ENCODE peak calls at places on chromosomes 2 and 18, in ten cellular contexts. G is NCI-H2081 treated with DMSO at 0.1 percent for 48 hours; B is endothelial cell; K is stimulated activated CD4-positive, alpha-beta T cell treated with anti-CD3 and anti-CD28 coated beads, TNF-alpha, amount 100 ng/mL, for 1 hour; L is AG10803; A is activated CD4-positive, alpha-beta T cell treated with anti-CD3 and anti-CD28 coated beads for 36 hours; E is T-helper 1 cell; C is EH; P is foreskin fibroblast; Z is nucleus accumbens. W is an unnamed sample.

GRCh38 chr18:24923138-24923537 is 428.8 kb downstream of the ZNF521 start:
- DNase-seq in E (no peak), P (no peak), B (no peak), G (no peak), L (no peak), C (no peak), A (no peak), Z (no peak), K (no peak), W (no peak)

GRCh38 chr2:37569986-37570688 is 101.3 kb downstream of the CDC42EP3 start:
- DNase-seq in L (peak; percentile 52), B (no peak), C (peak; percentile 75), P (peak; percentile 62), A (no peak), E (no peak), Z (no peak), K (no peak), G (no peak), W (no peak)

GRCh38 chr2:71831208-71831577 is 316.5 kb downstream of the CYP26B1 start:
- DNase-seq in A (no peak), L (peak; percentile 95), K (no peak), Z (no peak), B (no peak), E (no peak), G (no peak), C (peak; percentile 99), P (peak; percentile 92), W (no peak)

GRCh38 chr2:237705225-237705524 is 77.8 kb downstream of the LRRFIP1 start:
- DNase-seq in P (no peak), C (no peak), B (no peak), E (no peak), K (no peak), G (no peak), A (peak; percentile 33), Z (no peak), L (no peak), W (no peak)

GRCh38 chr2:43324589-43325447 is 98.4 kb upstream of the ZFP36L2 start:
- DNase-seq in A (no peak), P (no peak), B (no peak), Z (no peak), G (no peak), E (no peak), K (no peak), L (no peak), C (peak; percentile 48), W (no peak)

GRCh38 chr2:47078541-47079482 is 76.3 kb downstream of the STPG4 start:
- DNase-seq in K (no peak), L (no peak), E (no peak), A (no peak), G (no peak), C (no peak), Z (no peak), B (no peak), P (no peak), W (no peak)

GRCh38 chr18:67783215-67783946 is 266.9 kb upstream of the DSEL start:
- DNase-seq in P (peak; percentile 92), Z (no peak), L (peak; percentile 87), A (no peak), G (no peak), C (peak; percentile 94), K (no peak), E (no peak), B (no peak), W (peak; percentile 31)

GRCh38 chr18:23673725-23674124 is 11.0 kb upstream of the ANKRD29 start:
- DNase-seq in L (no peak), G (no peak), Z (no peak), P (no peak), B (no peak), K (no peak), C (no peak), E (no peak), A (peak; percentile 20), W (no peak)

GRCh38 chr2:149744845-149745244 is 157.3 kb upstream of the MMADHC start:
- DNase-seq in B (no peak), G (no peak), C (peak; percentile 88), Z (no peak), A (no peak), P (peak; percentile 75), E (no peak), L (peak; percentile 75), K (no peak), W (no peak)

GRCh38 chr2:109144271-109144670 is 15.3 kb downstream of the SH3RF3 start:
- DNase-seq in L (no peak), K (no peak), C (no peak), P (no peak), A (peak; percentile 37), B (no peak), E (no peak), G (no peak), Z (no peak), W (no peak)

GRCh38 chr2:238684362-238685326 is 163.2 kb upstream of the TWIST2 start:
- DNase-seq in G (no peak), Z (no peak), A (peak; percentile 50), P (peak; percentile 99), E (no peak), L (peak; percentile 100), K (no peak), C (peak; percentile 96), B (no peak), W (no peak)